ENCODE peak calls at places on chromosomes 1 and 21, in nine cellular contexts. One of them, this sample, is unnamed.

GRCh38 chr1:56340977-56341376 is 238.4 kb downstream of the PLPP3 start:
- DNase-seq in cardiac muscle cell: no peak
- DNase-seq in left ventricle myocardium inferior: no peak
- DNase-seq in stomach: no peak
- DNase-seq in upper lobe of right lung: no peak
- DNase-seq in effector memory CD4-positive, alpha-beta T cell: no peak
- DNase-seq in kidney: no peak
- DNase-seq in PC-3: no peak
- DNase-seq in lung: no peak
- DNase-seq in this sample: no peak

GRCh38 chr1:198397208-198397808 is 143.2 kb downstream of the ATP6V1G3 start:
- DNase-seq in left ventricle myocardium inferior: no peak
- DNase-seq in kidney: no peak
- DNase-seq in cardiac muscle cell: no peak
- DNase-seq in effector memory CD4-positive, alpha-beta T cell: no peak
- DNase-seq in PC-3: no peak
- DNase-seq in stomach: no peak
- DNase-seq in upper lobe of right lung: no peak
- DNase-seq in lung: no peak
- DNase-seq in this sample: no peak

GRCh38 chr1:18484276-18484675 is 3.5 kb downstream of the KLHDC7A start:
- DNase-seq in lung: no peak
- DNase-seq in stomach: no peak
- DNase-seq in upper lobe of right lung: no peak
- DNase-seq in left ventricle myocardium inferior: no peak
- DNase-seq in kidney: no peak
- DNase-seq in PC-3: no peak
- DNase-seq in cardiac muscle cell: no peak
- DNase-seq in effector memory CD4-positive, alpha-beta T cell: no peak
- DNase-seq in this sample: no peak

GRCh38 chr1:228273720-228274451 is 66.0 kb downstream of the OBSCN start:
- DNase-seq in PC-3: no peak
- DNase-seq in cardiac muscle cell: no peak
- DNase-seq in stomach: no peak
- DNase-seq in kidney: peak; percentile 62
- DNase-seq in effector memory CD4-positive, alpha-beta T cell: no peak
- DNase-seq in left ventricle myocardium inferior: peak; percentile 15
- DNase-seq in upper lobe of right lung: peak; percentile 61
- DNase-seq in lung: no peak
- DNase-seq in this sample: no peak

GRCh38 chr1:230157409-230158390 is 90.7 kb downstream of the GALNT2 start:
- DNase-seq in stomach: no peak
- DNase-seq in upper lobe of right lung: no peak
- DNase-seq in PC-3: peak; percentile 51
- DNase-seq in left ventricle myocardium inferior: no peak
- DNase-seq in effector memory CD4-positive, alpha-beta T cell: no peak
- DNase-seq in cardiac muscle cell: no peak
- DNase-seq in kidney: no peak
- DNase-seq in lung: no peak
- DNase-seq in this sample: peak; percentile 42

GRCh38 chr1:193103759-193104495 is 1.3 kb downstream of the GLRX2 start:
- DNase-seq in stomach: no peak
- DNase-seq in left ventricle myocardium inferior: no peak
- DNase-seq in kidney: no peak
- DNase-seq in effector memory CD4-positive, alpha-beta T cell: no peak
- DNase-seq in cardiac muscle cell: no peak
- DNase-seq in PC-3: no peak
- DNase-seq in lung: no peak
- DNase-seq in upper lobe of right lung: no peak
- DNase-seq in this sample: peak; percentile 38

GRCh38 chr1:162632234-162632666 is at the start of gene DDR2:
- DNase-seq in effector memory CD4-positive, alpha-beta T cell: no peak
- DNase-seq in lung: peak; percentile 49
- DNase-seq in upper lobe of right lung: no peak
- DNase-seq in PC-3: no peak
- DNase-seq in stomach: peak; percentile 46
- DNase-seq in left ventricle myocardium inferior: peak; percentile 58
- DNase-seq in kidney: peak; percentile 63
- DNase-seq in cardiac muscle cell: peak; percentile 98
- DNase-seq in this sample: peak; percentile 99

GRCh38 chr1:54249798-54250497 is 50.0 kb downstream of the MRPL37 start:
- DNase-seq in lung: no peak
- DNase-seq in effector memory CD4-positive, alpha-beta T cell: no peak
- DNase-seq in stomach: no peak
- DNase-seq in upper lobe of right lung: no peak
- DNase-seq in PC-3: peak; percentile 87
- DNase-seq in kidney: peak; percentile 57
- DNase-seq in left ventricle myocardium inferior: no peak
- DNase-seq in cardiac muscle cell: peak; percentile 72
- DNase-seq in this sample: peak; percentile 53

GRCh38 chr1:214569357-214570004 is 18.1 kb upstream of the PTPN14 start:
- DNase-seq in upper lobe of right lung: no peak
- DNase-seq in stomach: no peak
- DNase-seq in PC-3: peak; percentile 85
- DNase-seq in kidney: no peak
- DNase-seq in effector memory CD4-positive, alpha-beta T cell: no peak
- DNase-seq in cardiac muscle cell: peak; percentile 25
- DNase-seq in lung: no peak
- DNase-seq in left ventricle myocardium inferior: no peak
- DNase-seq in this sample: peak; percentile 38

DNA sequence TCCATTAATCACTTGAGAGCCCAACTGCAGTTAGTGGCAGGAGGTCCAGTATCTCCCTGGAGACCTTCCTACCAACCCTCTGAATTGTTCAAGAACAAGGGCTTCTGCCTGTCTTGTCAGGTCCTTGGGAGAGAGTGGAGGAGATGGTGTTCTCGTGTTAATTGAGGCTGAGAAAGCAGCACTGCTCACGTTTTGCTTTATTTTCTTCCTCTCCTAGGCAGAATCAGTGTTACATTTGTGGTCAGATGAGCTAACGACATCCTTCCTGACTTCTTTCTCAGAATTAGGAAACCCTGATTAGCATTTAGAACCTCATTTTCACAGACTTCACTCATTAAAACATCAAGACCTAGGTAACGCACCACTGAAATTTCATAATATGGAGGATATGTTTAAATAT is 26.4 kb upstream of the LRIG2 start:
- DNase-seq in stomach: no peak
- DNase-seq in lung: no peak
- DNase-seq in cardiac muscle cell: no peak
- DNase-seq in PC-3: no peak
- DNase-seq in kidney: no peak
- DNase-seq in left ventricle myocardium inferior: no peak
- DNase-seq in effector memory CD4-positive, alpha-beta T cell: no peak
- DNase-seq in upper lobe of right lung: no peak
- DNase-seq in this sample: no peak
- H3K4me3 ChIP-seq in stomach: no peak overlapping the region
- H3K4me3 ChIP-seq in lung: no peak overlapping the region
- H3K4me3 ChIP-seq in cardiac muscle cell: no peak overlapping the region
- H3K4me3 ChIP-seq in PC-3: no peak overlapping the region
- H3K4me3 ChIP-seq in kidney: no peak overlapping the region
- H3K4me3 ChIP-seq in left ventricle myocardium inferior: no peak overlapping the region
- H3K4me3 ChIP-seq in effector memory CD4-positive, alpha-beta T cell: peak overlapping the region; percentile 27
- H3K4me3 ChIP-seq in upper lobe of right lung: no peak overlapping the region
- H3K4me3 ChIP-seq in this sample: no peak overlapping the region

DNA sequence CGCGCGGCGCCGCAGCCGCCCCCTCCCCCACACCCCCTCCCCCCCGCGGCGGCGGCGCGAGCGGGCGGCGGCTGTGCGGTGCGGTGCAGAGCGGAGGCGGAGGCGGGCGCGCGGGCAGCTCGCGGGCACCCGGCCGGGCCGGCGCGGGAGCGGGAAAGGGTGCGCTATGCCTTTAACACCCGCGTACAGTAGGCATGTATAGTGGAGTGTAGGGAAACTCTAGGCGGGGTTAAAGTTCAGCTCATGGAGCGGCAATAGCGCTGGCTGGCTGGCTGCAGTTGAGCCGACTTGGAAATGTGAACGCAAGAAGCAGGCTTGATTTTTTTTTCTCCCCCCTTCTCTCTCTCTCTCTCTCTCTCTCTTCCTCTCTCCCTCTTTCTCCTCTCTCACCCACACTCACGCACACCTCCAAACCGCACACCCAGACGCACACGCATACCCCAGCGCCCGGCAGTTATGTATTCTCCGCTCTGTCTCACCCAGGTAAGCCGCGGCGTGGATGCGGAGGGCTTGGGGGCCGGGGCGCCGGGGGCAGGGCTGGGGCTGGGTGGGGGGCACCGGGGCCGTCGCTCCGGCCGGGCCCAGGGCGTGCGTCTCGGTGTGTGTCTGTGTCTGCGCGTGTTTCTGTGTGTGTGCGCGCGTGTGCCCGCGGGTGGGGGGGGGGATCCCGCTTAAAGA is at the start of gene NFIA:
- DNase-seq in stomach: peak; percentile 67
- DNase-seq in cardiac muscle cell: peak; percentile 87
- DNase-seq in PC-3: peak; percentile 68
- DNase-seq in left ventricle myocardium inferior: peak; percentile 54
- DNase-seq in kidney: peak; percentile 80
- DNase-seq in upper lobe of right lung: peak; percentile 75
- DNase-seq in lung: peak; percentile 63
- DNase-seq in effector memory CD4-positive, alpha-beta T cell: peak; percentile 15
- DNase-seq in this sample: peak; percentile 74
- H3K4me1 ChIP-seq in stomach: peaks cover 74% of the 10 kb centered on the region
- H3K4me1 ChIP-seq in cardiac muscle cell: peaks cover 46% of the 10 kb centered on the region
- H3K4me1 ChIP-seq in PC-3: peaks cover 58% of the 10 kb centered on the region
- H3K4me1 ChIP-seq in left ventricle myocardium inferior: peaks cover 83% of the 10 kb centered on the region
- H3K4me1 ChIP-seq in kidney: peaks cover 28% of the 10 kb centered on the region
- H3K4me1 ChIP-seq in upper lobe of right lung: peaks cover 35% of the 10 kb centered on the region
- H3K4me1 ChIP-seq in lung: peaks cover 17% of the 10 kb centered on the region
- H3K4me1 ChIP-seq in effector memory CD4-positive, alpha-beta T cell: peaks cover 22% of the 10 kb centered on the region
- H3K4me1 ChIP-seq in this sample: peaks cover 61% of the 10 kb centered on the region

GRCh38 chr21:33058468-33059318 is 11.2 kb upstream of the OLIG1 start:
- DNase-seq in kidney: no peak
- DNase-seq in cardiac muscle cell: peak; percentile 3
- DNase-seq in stomach: no peak
- DNase-seq in effector memory CD4-positive, alpha-beta T cell: no peak
- DNase-seq in upper lobe of right lung: no peak
- DNase-seq in lung: no peak
- DNase-seq in left ventricle myocardium inferior: peak; percentile 68
- DNase-seq in PC-3: no peak
- DNase-seq in this sample: no peak

GRCh38 chr21:33061233-33061632 is 8.7 kb upstream of the OLIG1 start:
- DNase-seq in upper lobe of right lung: no peak
- DNase-seq in effector memory CD4-positive, alpha-beta T cell: no peak
- DNase-seq in stomach: no peak
- DNase-seq in left ventricle myocardium inferior: no peak
- DNase-seq in lung: no peak
- DNase-seq in cardiac muscle cell: no peak
- DNase-seq in kidney: no peak
- DNase-seq in PC-3: no peak
- DNase-seq in this sample: no peak

GRCh38 chr21:33057385-33057940 is 12.5 kb upstream of the OLIG1 start:
- DNase-seq in kidney: no peak
- DNase-seq in lung: no peak
- DNase-seq in left ventricle myocardium inferior: no peak
- DNase-seq in PC-3: no peak
- DNase-seq in effector memory CD4-positive, alpha-beta T cell: no peak
- DNase-seq in upper lobe of right lung: no peak
- DNase-seq in cardiac muscle cell: no peak
- DNase-seq in stomach: no peak
- DNase-seq in this sample: no peak

GRCh38 chr21:33063365-33063883 is 6.5 kb upstream of the OLIG1 start:
- DNase-seq in upper lobe of right lung: no peak
- DNase-seq in PC-3: no peak
- DNase-seq in cardiac muscle cell: no peak
- DNase-seq in left ventricle myocardium inferior: no peak
- DNase-seq in effector memory CD4-positive, alpha-beta T cell: no peak
- DNase-seq in lung: no peak
- DNase-seq in kidney: no peak
- DNase-seq in stomach: no peak
- DNase-seq in this sample: no peak

DNA sequence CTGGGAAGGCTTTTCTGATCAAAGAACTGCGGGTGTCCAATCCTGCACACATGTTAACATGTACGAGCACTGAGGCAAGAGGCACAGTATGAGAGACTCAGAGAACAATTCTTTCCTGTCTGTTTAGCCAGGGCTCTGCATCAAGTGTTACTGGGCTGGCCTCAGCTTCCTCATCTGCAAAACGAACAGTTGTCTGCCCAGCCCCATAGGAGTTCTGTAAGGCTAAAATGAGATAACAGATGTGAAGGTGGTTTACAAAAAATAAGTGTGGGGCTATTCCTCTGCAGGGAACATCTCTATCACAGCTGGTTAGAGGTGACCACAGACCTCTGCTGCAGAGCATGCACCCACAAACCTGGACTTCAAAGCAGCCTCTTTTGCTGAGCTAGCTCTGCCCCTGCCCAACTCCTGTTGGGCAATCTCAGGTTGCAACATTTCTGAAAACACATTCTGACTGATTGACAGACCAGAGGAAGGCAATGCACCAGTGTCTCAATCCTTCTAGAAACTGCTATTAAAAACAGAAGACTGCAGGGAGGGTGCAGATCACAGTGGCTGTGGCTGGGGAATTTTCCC is 10.5 kb upstream of the OLIG1 start:
- DNase-seq in lung: peak; percentile 52
- DNase-seq in kidney: no peak
- DNase-seq in stomach: no peak
- DNase-seq in effector memory CD4-positive, alpha-beta T cell: no peak
- DNase-seq in upper lobe of right lung: no peak
- DNase-seq in PC-3: no peak
- DNase-seq in cardiac muscle cell: peak; percentile 17
- DNase-seq in left ventricle myocardium inferior: no peak
- DNase-seq in this sample: no peak
- H3K4me3 ChIP-seq in lung: no peak overlapping the region
- H3K4me3 ChIP-seq in kidney: no peak overlapping the region
- H3K4me3 ChIP-seq in stomach: no peak overlapping the region
- H3K4me3 ChIP-seq in effector memory CD4-positive, alpha-beta T cell: no peak overlapping the region
- H3K4me3 ChIP-seq in upper lobe of right lung: no peak overlapping the region
- H3K4me3 ChIP-seq in PC-3: no peak overlapping the region
- H3K4me3 ChIP-seq in cardiac muscle cell: no peak overlapping the region
- H3K4me3 ChIP-seq in left ventricle myocardium inferior: no peak overlapping the region
- H3K4me3 ChIP-seq in this sample: no peak overlapping the region

GRCh38 chr21:45409466-45410150 is 4.6 kb downstream of the COL18A1 start:
- DNase-seq in lung: no peak
- DNase-seq in effector memory CD4-positive, alpha-beta T cell: no peak
- DNase-seq in PC-3: no peak
- DNase-seq in left ventricle myocardium inferior: peak; percentile 67
- DNase-seq in stomach: no peak
- DNase-seq in upper lobe of right lung: no peak
- DNase-seq in kidney: peak; percentile 81
- DNase-seq in cardiac muscle cell: no peak
- DNase-seq in this sample: no peak
- H3K4me1 ChIP-seq in lung: peaks cover 3% of the 10 kb centered on the region
- H3K4me1 ChIP-seq in effector memory CD4-positive, alpha-beta T cell: peaks cover 5% of the 10 kb centered on the region
- H3K4me1 ChIP-seq in PC-3: peaks cover 27% of the 10 kb centered on the region
- H3K4me1 ChIP-seq in left ventricle myocardium inferior: peaks cover 90% of the 10 kb centered on the region
- H3K4me1 ChIP-seq in stomach: peaks cover 51% of the 10 kb centered on the region
- H3K4me1 ChIP-seq in upper lobe of right lung: peaks cover 9% of the 10 kb centered on the region
- H3K4me1 ChIP-seq in kidney: peaks cover 53% of the 10 kb centered on the region
- H3K4me1 ChIP-seq in cardiac muscle cell: peaks cover 79% of the 10 kb centered on the region
- H3K4me1 ChIP-seq in this sample: peaks cover 18% of the 10 kb centered on the region

DNA sequence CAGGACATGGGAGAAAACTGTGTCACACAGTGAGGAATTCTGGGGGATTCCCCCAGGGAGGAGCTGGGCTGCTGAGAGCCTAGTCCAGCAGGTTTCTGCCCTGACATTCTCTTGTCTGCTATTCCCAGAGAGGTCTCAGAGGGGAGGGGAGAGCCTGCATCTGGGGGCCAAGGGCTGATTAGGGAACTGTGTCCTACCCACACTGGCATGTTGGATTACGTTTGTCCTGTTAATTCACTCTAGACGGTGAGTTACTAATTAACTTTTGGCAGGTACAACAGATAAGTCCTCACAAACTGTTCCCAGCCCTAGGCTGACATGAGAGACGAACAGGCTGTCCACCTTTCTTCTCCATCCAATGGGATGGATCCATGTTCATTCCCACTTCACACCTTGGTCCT is 2.6 kb upstream of the SH3BGRL3 start:
- DNase-seq in cardiac muscle cell: no peak
- DNase-seq in kidney: no peak
- DNase-seq in effector memory CD4-positive, alpha-beta T cell: no peak
- DNase-seq in upper lobe of right lung: no peak
- DNase-seq in PC-3: peak; percentile 13
- DNase-seq in lung: no peak
- DNase-seq in stomach: peak; percentile 31
- DNase-seq in left ventricle myocardium inferior: no peak
- DNase-seq in this sample: no peak
- H3K4me3 ChIP-seq in cardiac muscle cell: no peak overlapping the region
- H3K4me3 ChIP-seq in kidney: no peak overlapping the region
- H3K4me3 ChIP-seq in effector memory CD4-positive, alpha-beta T cell: peak overlapping the region; percentile 2
- H3K4me3 ChIP-seq in upper lobe of right lung: no peak overlapping the region
- H3K4me3 ChIP-seq in PC-3: no peak overlapping the region
- H3K4me3 ChIP-seq in lung: no peak overlapping the region
- H3K4me3 ChIP-seq in stomach: no peak overlapping the region
- H3K4me3 ChIP-seq in left ventricle myocardium inferior: no peak overlapping the region
- H3K4me3 ChIP-seq in this sample: no peak overlapping the region

This sample was measured in adipocyte.